ENCODE peak calls at places on chromosomes 6 and 20, in seven cellular contexts. One of them, this sample, is unnamed.

GRCh38 chr6:41706876-41707564 is 28.4 kb downstream of the TFEB start:
- DNase-seq in transverse colon: no peak
- DNase-seq in CD8-positive, alpha-beta T cell: no peak
- DNase-seq in WTC11: no peak
- DNase-seq in psoas muscle: peak
- DNase-seq in neural crest cell: no peak
- DNase-seq in left ventricle myocardium inferior: no peak
- DNase-seq in this sample: no peak

GRCh38 chr6:139254196-139254595 is 37.6 kb downstream of the TXLNB start:
- DNase-seq in transverse colon: no peak
- DNase-seq in CD8-positive, alpha-beta T cell: no peak
- DNase-seq in WTC11: no peak
- DNase-seq in psoas muscle: no peak
- DNase-seq in neural crest cell: no peak
- DNase-seq in left ventricle myocardium inferior: no peak
- DNase-seq in this sample: no peak

GRCh38 chr6:168124161-168124560 is 45.1 kb upstream of the FRMD1 start:
- DNase-seq in transverse colon: no peak
- DNase-seq in CD8-positive, alpha-beta T cell: no peak
- DNase-seq in WTC11: no peak
- DNase-seq in psoas muscle: no peak
- DNase-seq in neural crest cell: no peak
- DNase-seq in left ventricle myocardium inferior: no peak
- DNase-seq in this sample: no peak

GRCh38 chr6:12602951-12603710 is 113.4 kb upstream of the PHACTR1 start:
- DNase-seq in transverse colon: peak
- DNase-seq in CD8-positive, alpha-beta T cell: no peak
- DNase-seq in WTC11: no peak
- DNase-seq in psoas muscle: no peak
- DNase-seq in neural crest cell: no peak
- DNase-seq in left ventricle myocardium inferior: no peak
- DNase-seq in this sample: no peak

GRCh38 chr20:52349806-52350205 is 158.2 kb upstream of the ZFP64 start:
- DNase-seq in transverse colon: no peak
- DNase-seq in CD8-positive, alpha-beta T cell: no peak
- DNase-seq in WTC11: no peak
- DNase-seq in psoas muscle: no peak
- DNase-seq in neural crest cell: no peak
- DNase-seq in left ventricle myocardium inferior: no peak
- DNase-seq in this sample: no peak

GRCh38 chr6:26470643-26471042 is 12.9 kb downstream of the BTN2A1 start:
- DNase-seq in transverse colon: no peak
- DNase-seq in CD8-positive, alpha-beta T cell: no peak
- DNase-seq in WTC11: no peak
- DNase-seq in psoas muscle: no peak
- DNase-seq in neural crest cell: no peak
- DNase-seq in left ventricle myocardium inferior: no peak
- DNase-seq in this sample: no peak

GRCh38 chr6:138397128-138397814 is 6.8 kb upstream of the HEBP2 start:
- DNase-seq in transverse colon: no peak
- DNase-seq in CD8-positive, alpha-beta T cell: no peak
- DNase-seq in WTC11: no peak
- DNase-seq in psoas muscle: no peak
- DNase-seq in neural crest cell: no peak
- DNase-seq in left ventricle myocardium inferior: no peak
- DNase-seq in this sample: no peak

GRCh38 chr6:25405442-25405841 is 126.3 kb downstream of the CARMIL1 start:
- DNase-seq in transverse colon: no peak
- DNase-seq in CD8-positive, alpha-beta T cell: no peak
- DNase-seq in WTC11: no peak
- DNase-seq in psoas muscle: no peak
- DNase-seq in neural crest cell: no peak
- DNase-seq in left ventricle myocardium inferior: no peak
- DNase-seq in this sample: no peak

GRCh38 chr6:137903933-137904821 is 37.1 kb downstream of the TNFAIP3 start:
- DNase-seq in transverse colon: no peak
- DNase-seq in CD8-positive, alpha-beta T cell: no peak
- DNase-seq in WTC11: no peak
- DNase-seq in psoas muscle: no peak
- DNase-seq in neural crest cell: no peak
- DNase-seq in left ventricle myocardium inferior: no peak
- DNase-seq in this sample: no peak

GRCh38 chr6:89888871-89889270 is 5.4 kb upstream of the GJA10 start:
- DNase-seq in transverse colon: no peak
- DNase-seq in CD8-positive, alpha-beta T cell: no peak
- DNase-seq in WTC11: no peak
- DNase-seq in psoas muscle: no peak
- DNase-seq in neural crest cell: no peak
- DNase-seq in left ventricle myocardium inferior: no peak
- DNase-seq in this sample: no peak

GRCh38 chr6:107657755-107658461 is 166.2 kb downstream of the SCML4 start:
- DNase-seq in transverse colon: peak
- DNase-seq in CD8-positive, alpha-beta T cell: peak
- DNase-seq in WTC11: no peak
- DNase-seq in psoas muscle: peak
- DNase-seq in neural crest cell: no peak
- DNase-seq in left ventricle myocardium inferior: peak
- DNase-seq in this sample: no peak

GRCh38 chr6:80689700-80690099 is 583.2 kb downstream of the BCKDHB start:
- DNase-seq in transverse colon: no peak
- DNase-seq in CD8-positive, alpha-beta T cell: no peak
- DNase-seq in WTC11: no peak
- DNase-seq in psoas muscle: no peak
- DNase-seq in neural crest cell: no peak
- DNase-seq in left ventricle myocardium inferior: no peak
- DNase-seq in this sample: no peak

GRCh38 chr6:168884646-168885086 is 369.0 kb downstream of the THBS2 start:
- DNase-seq in transverse colon: peak
- DNase-seq in CD8-positive, alpha-beta T cell: peak
- DNase-seq in WTC11: peak
- DNase-seq in psoas muscle: peak
- DNase-seq in neural crest cell: peak
- DNase-seq in left ventricle myocardium inferior: peak
- DNase-seq in this sample: no peak

GRCh38 chr6:105839266-105839665 is 246.9 kb upstream of the PRDM1 start:
- DNase-seq in transverse colon: no peak
- DNase-seq in CD8-positive, alpha-beta T cell: no peak
- DNase-seq in WTC11: no peak
- DNase-seq in psoas muscle: no peak
- DNase-seq in neural crest cell: no peak
- DNase-seq in left ventricle myocardium inferior: no peak
- DNase-seq in this sample: no peak

GRCh38 chr20:44204156-44204831 is 6.3 kb downstream of the OSER1 start:
- DNase-seq in transverse colon: no peak
- DNase-seq in CD8-positive, alpha-beta T cell: no peak
- DNase-seq in WTC11: no peak
- DNase-seq in psoas muscle: no peak
- DNase-seq in neural crest cell: no peak
- DNase-seq in left ventricle myocardium inferior: no peak
- DNase-seq in this sample: no peak

GRCh38 chr6:154931741-154932424 is 63.2 kb upstream of the TIAM2 start:
- DNase-seq in transverse colon: no peak
- DNase-seq in CD8-positive, alpha-beta T cell: no peak
- DNase-seq in WTC11: no peak
- DNase-seq in psoas muscle: no peak
- DNase-seq in neural crest cell: no peak
- DNase-seq in left ventricle myocardium inferior: no peak
- DNase-seq in this sample: no peak

GRCh38 chr20:47618479-47618878 is 116.8 kb downstream of the NCOA3 start:
- DNase-seq in transverse colon: no peak
- DNase-seq in CD8-positive, alpha-beta T cell: no peak
- DNase-seq in WTC11: no peak
- DNase-seq in psoas muscle: no peak
- DNase-seq in neural crest cell: no peak
- DNase-seq in left ventricle myocardium inferior: no peak
- DNase-seq in this sample: no peak

GRCh38 chr6:44166591-44167184 is 8.1 kb downstream of the CAPN11 start:
- DNase-seq in transverse colon: no peak
- DNase-seq in CD8-positive, alpha-beta T cell: no peak
- DNase-seq in WTC11: peak
- DNase-seq in psoas muscle: no peak
- DNase-seq in neural crest cell: no peak
- DNase-seq in left ventricle myocardium inferior: no peak
- DNase-seq in this sample: no peak

DNA sequence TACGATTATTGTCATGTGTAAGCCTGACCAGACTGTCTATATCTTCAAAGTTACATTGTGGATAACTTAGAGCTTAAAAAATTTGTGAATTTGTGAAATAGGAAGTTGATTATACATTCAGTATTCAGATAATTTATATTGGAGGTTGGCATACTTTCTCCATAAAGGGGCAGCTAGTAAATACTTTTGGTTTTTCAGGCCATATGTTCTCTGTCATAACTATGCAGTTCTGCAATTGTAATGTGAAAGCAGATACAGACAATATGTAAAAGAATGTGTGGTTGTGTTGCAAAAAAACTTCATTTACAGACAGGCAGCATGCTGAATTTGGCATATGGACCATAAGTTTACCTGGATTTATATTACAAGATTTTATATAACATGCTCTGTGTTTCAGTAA is 29.3 kb downstream of the HSF2 start:
- DNase-seq in transverse colon: no peak
- DNase-seq in CD8-positive, alpha-beta T cell: no peak
- DNase-seq in WTC11: no peak
- DNase-seq in psoas muscle: no peak
- DNase-seq in neural crest cell: no peak
- DNase-seq in left ventricle myocardium inferior: no peak
- DNase-seq in this sample: no peak
- TF ChIP-seq CTCF in transverse colon: no peak
- TF ChIP-seq CTCF in CD8-positive, alpha-beta T cell: no peak
- TF ChIP-seq CTCF in WTC11: no peak
- TF ChIP-seq CTCF in psoas muscle: no peak
- TF ChIP-seq CTCF in neural crest cell: no peak
- TF ChIP-seq CTCF in left ventricle myocardium inferior: no peak
- TF ChIP-seq CTCF in this sample: no peak

GRCh38 chr6:150667977-150668716 is 68.5 kb downstream of the PLEKHG1 start:
- DNase-seq in transverse colon: peak
- DNase-seq in CD8-positive, alpha-beta T cell: no peak
- DNase-seq in WTC11: no peak
- DNase-seq in psoas muscle: peak
- DNase-seq in neural crest cell: peak
- DNase-seq in left ventricle myocardium inferior: peak
- DNase-seq in this sample: no peak
- TF ChIP-seq CTCF in transverse colon: peak
- TF ChIP-seq CTCF in CD8-positive, alpha-beta T cell: no peak
- TF ChIP-seq CTCF in WTC11: no peak
- TF ChIP-seq CTCF in psoas muscle: no peak
- TF ChIP-seq CTCF in neural crest cell: peak
- TF ChIP-seq CTCF in left ventricle myocardium inferior: peak
- TF ChIP-seq CTCF in this sample: no peak

DNA sequence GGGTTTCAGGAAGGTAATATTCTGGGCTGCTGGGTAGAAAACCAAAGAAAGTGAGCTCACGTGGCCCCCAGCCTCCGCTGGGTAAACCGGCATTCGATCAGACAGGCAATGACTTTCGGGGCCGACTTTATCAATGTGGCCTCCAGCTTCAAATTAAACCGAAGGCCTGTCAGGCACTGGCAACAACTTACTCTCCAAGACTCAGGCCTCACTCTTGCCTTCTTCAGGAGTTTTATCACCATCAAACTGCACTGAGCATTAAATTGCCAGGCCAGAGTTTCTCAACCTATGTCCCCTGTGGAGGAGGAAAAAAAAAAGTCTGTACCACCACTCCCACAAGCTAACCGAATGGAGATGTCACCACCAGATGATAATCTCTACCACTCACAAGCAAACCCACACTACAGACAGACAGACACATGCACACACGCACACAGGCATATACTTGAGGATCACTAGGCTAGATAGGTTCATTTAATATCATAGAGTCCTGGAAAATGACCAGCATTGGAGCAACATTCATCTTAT is 1.1 kb upstream of the MBOAT1 start:
- DNase-seq in transverse colon: no peak
- DNase-seq in CD8-positive, alpha-beta T cell: no peak
- DNase-seq in WTC11: no peak
- DNase-seq in psoas muscle: no peak
- DNase-seq in neural crest cell: no peak
- DNase-seq in left ventricle myocardium inferior: no peak
- DNase-seq in this sample: no peak
- TF ChIP-seq CTCF in transverse colon: no peak
- TF ChIP-seq CTCF in CD8-positive, alpha-beta T cell: no peak
- TF ChIP-seq CTCF in WTC11: no peak
- TF ChIP-seq CTCF in psoas muscle: no peak
- TF ChIP-seq CTCF in neural crest cell: no peak
- TF ChIP-seq CTCF in left ventricle myocardium inferior: no peak
- TF ChIP-seq CTCF in this sample: no peak

GRCh38 chr20:142290-142689 is at the start of gene DEFB126:
- DNase-seq in transverse colon: no peak
- DNase-seq in CD8-positive, alpha-beta T cell: no peak
- DNase-seq in WTC11: no peak
- DNase-seq in psoas muscle: no peak
- DNase-seq in neural crest cell: no peak
- DNase-seq in left ventricle myocardium inferior: no peak
- DNase-seq in this sample: no peak

DNA sequence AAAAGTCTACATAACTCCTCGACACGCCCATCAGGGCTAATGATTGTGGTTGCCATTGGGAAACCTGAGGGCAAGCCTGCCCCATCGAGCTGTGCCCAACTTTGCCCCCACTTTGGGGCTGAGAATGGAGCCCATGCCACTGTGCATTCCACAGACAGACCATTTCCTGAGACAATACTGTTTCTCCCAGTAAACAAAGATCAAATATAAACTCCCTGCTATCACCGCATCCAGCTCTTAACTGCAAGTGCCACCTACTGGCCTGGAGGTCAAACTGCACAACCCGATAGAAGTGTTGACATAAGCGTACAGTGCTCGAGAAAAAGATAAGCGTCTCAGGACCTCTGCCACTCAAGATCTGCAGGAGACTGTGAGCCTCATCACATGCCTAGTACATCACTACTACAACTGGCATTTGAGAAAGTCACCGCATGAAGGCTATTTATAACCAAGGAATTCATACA is 4.7 kb upstream of the DEFB126 start:
- DNase-seq in transverse colon: no peak
- DNase-seq in CD8-positive, alpha-beta T cell: no peak
- DNase-seq in WTC11: peak
- DNase-seq in psoas muscle: no peak
- DNase-seq in neural crest cell: no peak
- DNase-seq in left ventricle myocardium inferior: no peak
- DNase-seq in this sample: no peak
- TF ChIP-seq CTCF in transverse colon: no peak
- TF ChIP-seq CTCF in CD8-positive, alpha-beta T cell: no peak
- TF ChIP-seq CTCF in WTC11: peak
- TF ChIP-seq CTCF in psoas muscle: no peak
- TF ChIP-seq CTCF in neural crest cell: peak
- TF ChIP-seq CTCF in left ventricle myocardium inferior: peak
- TF ChIP-seq CTCF in this sample: peak

This sample was measured in D721Med.